ENCODE peak calls at places on chromosomes 4 and X, in five cellular contexts. C is GM23338, D is HCT116, P is OCI-LY7, N is hepatocyte. R is an unnamed sample.

GRCh38 chr4:69823481-69824186 is 36.3 kb downstream of the SULT1E1 start:
- DNase-seq in C (peak), N (peak), P (peak), D (peak), R (peak)

GRCh38 chr4:8835521-8836365 is 35.9 kb downstream of the HMX1 start:
- DNase-seq in D (no peak), P (no peak), C (no peak), N (no peak), R (no peak)

GRCh38 chr4:143417679-143418403 is 81.2 kb downstream of the GAB1 start:
- DNase-seq in N (no peak), D (no peak), C (no peak), P (peak), R (peak)

GRCh38 chr4:182085051-182085480 is 158.1 kb upstream of the TENM3 start:
- DNase-seq in P (no peak), N (no peak), C (peak), D (no peak), R (no peak)

GRCh38 chr4:8222609-8223391 is 23.7 kb downstream of the SH3TC1 start:
- DNase-seq in P (no peak), N (no peak), C (no peak), D (no peak), R (no peak)

GRCh38 chrX:10620121-10620699 is at the start of gene MID1:
- DNase-seq in P (no peak), D (peak), C (peak), N (peak), R (peak)

GRCh38 chr4:110630621-110631402 is 7.9 kb upstream of the PITX2 start:
- DNase-seq in P (no peak), C (peak), D (no peak), N (no peak), R (no peak)

GRCh38 chr4:113355550-113356371 is 306.3 kb downstream of the ANK2 start:
- DNase-seq in N (peak), P (no peak), C (no peak), D (peak), R (peak)

GRCh38 chr4:123786955-123787354 is 390.4 kb downstream of the SPRY1 start:
- DNase-seq in D (no peak), P (no peak), C (no peak), N (peak), R (no peak)

GRCh38 chr4:22090655-22091350 is 142.2 kb upstream of the KCNIP4 start:
- DNase-seq in D (no peak), P (no peak), N (no peak), C (peak), R (peak)

GRCh38 chr4:102715057-102715456 is 45.7 kb downstream of the MANBA start:
- DNase-seq in D (no peak), N (no peak), C (peak), P (no peak), R (no peak)

GRCh38 chr4:121764702-121765367 is at the start of gene SMIM43:
- DNase-seq in N (peak), C (peak), D (no peak), P (no peak), R (no peak)

GRCh38 chrX:139063364-139063763 is 351.8 kb upstream of the FGF13 start:
- DNase-seq in N (no peak), P (no peak), C (no peak), D (no peak), R (no peak)

DNA sequence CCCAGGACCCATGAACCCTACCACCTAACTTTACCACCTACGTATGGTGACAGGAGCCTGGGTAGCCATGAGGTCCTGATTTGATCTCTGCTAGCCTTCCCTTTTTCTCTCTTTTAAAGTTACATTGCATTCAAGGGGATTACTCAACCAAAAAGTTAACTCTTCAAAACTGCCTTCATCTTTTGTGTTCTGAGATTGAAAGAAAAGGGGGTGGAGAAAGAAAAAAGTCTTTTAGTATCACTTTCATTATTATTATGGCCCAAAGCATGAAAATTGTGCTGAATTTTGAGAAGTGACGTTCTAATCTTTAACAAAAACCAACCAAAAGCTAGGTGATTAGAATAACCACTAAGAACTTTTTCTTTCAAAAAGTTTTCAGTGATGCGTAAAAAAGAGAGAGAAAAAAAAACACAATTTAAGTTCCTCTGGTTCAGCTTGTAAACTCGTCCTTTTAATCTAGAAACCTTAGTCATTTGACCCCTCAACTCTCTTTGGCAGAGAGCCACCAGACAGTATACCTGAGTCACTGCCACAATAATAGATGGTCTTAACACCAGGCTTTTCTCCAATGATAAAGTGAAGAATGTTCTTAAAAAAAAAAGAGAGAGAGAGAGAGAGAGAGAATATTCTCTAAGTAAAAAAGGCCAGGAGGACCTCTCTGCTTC is 347.4 kb upstream of the FGF13 start:
- DNase-seq in D (no peak), P (no peak), C (no peak), N (peak), R (no peak)
- TF ChIP-seq EZH2phosphoT487 in D (no peak), P (no peak), C (no peak), N (no peak), R (no peak)

GRCh38 chr4:53321151-53321987 is 44.5 kb downstream of the SCFD2 start:
- DNase-seq in N (no peak), C (peak), P (no peak), D (peak), R (no peak)
- H3K4me3 ChIP-seq in N (no peak), C (no peak), P (no peak), D (peak), R (no peak)

GRCh38 chr4:76376534-76376933 is 44.4 kb downstream of the CCDC158 start:
- DNase-seq in C (no peak), D (no peak), P (no peak), N (peak), R (no peak)
- TF ChIP-seq EZH2phosphoT487 in C (no peak), D (no peak), P (no peak), N (no peak), R (no peak)

GRCh38 chr4:16032382-16032743 is 51.5 kb downstream of the PROM1 start:
- DNase-seq in D (no peak), P (no peak), C (no peak), N (no peak), R (no peak)
- H3K4me3 ChIP-seq in D (no peak), P (no peak), C (no peak), N (no peak), R (no peak)

DNA sequence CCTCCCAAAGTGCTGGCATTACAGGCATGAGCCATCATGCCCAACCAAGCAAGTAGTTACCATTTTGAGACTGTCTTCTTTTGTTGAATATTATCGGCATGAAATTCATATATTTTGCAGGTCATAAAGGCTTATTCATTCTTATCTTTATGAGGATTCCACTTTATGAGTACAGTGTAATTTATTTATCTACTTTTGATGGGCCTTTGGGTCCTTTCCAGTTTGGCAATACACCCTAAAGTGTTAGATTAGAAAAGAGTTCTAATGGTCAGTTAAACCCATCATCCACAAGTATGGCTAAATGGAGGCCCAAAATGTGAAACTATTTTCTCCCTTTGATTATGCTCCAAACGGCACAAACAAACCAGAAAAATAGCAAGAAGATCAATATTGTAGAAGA is 10.9 kb upstream of the ABCG2 start:
- DNase-seq in N (no peak), D (no peak), P (no peak), C (no peak), R (no peak)
- TF ChIP-seq EZH2phosphoT487 in N (no peak), D (no peak), P (no peak), C (no peak), R (no peak)

DNA sequence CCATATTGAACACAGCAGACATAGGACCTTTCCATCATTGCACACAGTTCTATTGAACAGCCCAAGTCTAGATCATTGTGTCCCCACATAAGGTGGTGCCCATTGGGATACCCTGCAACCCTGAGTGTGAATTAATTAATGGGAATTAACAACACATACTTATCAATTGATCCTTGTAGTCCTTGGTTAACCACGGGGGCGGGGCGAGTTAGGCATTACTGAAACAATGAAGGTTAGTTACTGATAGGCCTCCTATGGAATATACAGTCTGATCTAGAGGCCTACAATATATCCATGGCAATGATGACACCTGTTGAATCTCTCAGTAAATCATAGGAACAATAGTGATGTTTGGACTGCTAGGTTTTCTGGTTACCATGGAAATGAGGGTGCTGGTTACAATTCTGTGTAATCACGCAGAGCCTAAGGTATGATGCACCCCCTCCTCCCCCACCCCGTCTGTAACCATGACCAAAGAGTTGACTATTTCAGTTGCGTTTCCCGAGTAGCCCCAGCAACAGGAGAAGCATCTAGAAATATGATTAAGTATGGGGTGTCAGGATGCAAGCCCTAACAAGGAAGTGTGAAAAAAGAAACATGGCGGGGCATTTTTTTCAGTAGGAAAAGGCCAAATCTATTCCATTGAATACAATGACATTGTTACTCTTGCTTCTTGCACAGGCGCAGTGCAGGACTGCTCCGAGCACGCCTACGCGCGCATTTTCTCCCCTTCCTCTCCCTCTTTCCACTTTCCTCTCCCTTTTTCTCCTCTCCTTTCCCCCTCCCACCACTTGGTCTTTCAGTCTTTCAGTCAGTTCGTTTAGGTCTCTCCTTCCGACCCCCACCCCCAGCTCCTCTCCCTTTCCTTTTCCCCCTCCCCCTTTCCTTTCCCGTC is 674 bp upstream of the NONO start:
- DNase-seq in P (no peak), C (peak), N (peak), D (peak), R (no peak)
- H3K4me3 ChIP-seq in P (peak), C (peak), N (no peak), D (peak), R (peak)

GRCh38 chrX:110403839-110404238 is 45.2 kb downstream of the RTL9 start:
- DNase-seq in P (no peak), N (no peak), D (no peak), C (no peak), R (no peak)

GRCh38 chrX:110402855-110403230 is 44.2 kb downstream of the RTL9 start:
- DNase-seq in P (no peak), C (no peak), N (no peak), D (no peak), R (no peak)

GRCh38 chrX:110401142-110401541 is 42.5 kb downstream of the RTL9 start:
- DNase-seq in C (no peak), N (no peak), P (peak), D (no peak), R (peak)

GRCh38 chrX:110403436-110403835 is 44.8 kb downstream of the RTL9 start:
- DNase-seq in C (no peak), N (no peak), D (no peak), P (no peak), R (no peak)

DNA sequence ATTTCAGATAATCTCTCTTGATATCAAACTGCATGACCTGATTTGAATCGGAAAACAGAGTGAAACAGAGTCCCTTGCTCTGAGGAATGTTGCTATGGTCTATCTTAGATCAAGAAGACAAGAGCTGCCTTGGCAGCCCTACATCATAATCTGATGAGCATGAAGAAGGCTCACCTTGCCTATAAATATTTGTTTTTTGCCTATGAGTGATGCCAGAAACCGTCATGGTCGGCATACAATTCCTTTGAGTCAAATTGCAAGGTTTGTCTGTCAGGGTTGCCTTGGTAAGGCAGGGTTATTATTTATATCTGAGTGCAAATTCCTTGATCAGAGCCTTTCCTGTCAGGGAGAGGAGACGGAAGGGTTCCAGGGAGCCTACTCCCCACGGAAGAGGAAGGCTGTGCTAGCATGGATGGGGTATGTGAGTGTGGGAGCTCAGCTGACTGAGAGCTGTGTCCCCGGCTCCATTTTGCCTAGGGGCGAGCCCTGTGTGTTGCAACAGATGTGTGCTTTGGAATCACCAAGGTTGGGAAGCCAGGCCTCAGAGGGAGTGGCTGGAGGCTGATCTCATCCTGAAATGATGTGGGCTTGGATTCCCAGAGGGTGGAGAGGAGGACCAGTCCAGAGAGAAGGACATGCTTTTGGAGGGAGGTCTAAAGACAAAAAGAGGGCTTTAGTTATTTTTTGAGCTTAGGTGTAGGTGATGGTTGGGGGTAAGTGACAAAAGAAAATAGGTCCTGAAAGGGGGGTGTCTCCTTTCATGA is 43.6 kb downstream of the RTL9 start:
- DNase-seq in P (no peak), D (no peak), C (peak), N (peak), R (no peak)
- TF ChIP-seq EZH2phosphoT487 in P (no peak), D (no peak), C (no peak), N (no peak), R (no peak)

GRCh38 chr4:173535932-173536331 is 5.9 kb upstream of the HAND2 start:
- DNase-seq in P (no peak), C (no peak), N (no peak), D (no peak), R (no peak)

GRCh38 chr4:173538148-173538902 is 8.3 kb upstream of the HAND2 start:
- DNase-seq in D (no peak), P (no peak), C (peak), N (no peak), R (peak)

GRCh38 chr4:173538903-173539445 is 8.9 kb upstream of the HAND2 start:
- DNase-seq in N (no peak), D (no peak), C (peak), P (no peak), R (no peak)

GRCh38 chr4:173536808-173537429 is 6.9 kb upstream of the HAND2 start:
- DNase-seq in C (peak), D (peak), N (peak), P (no peak), R (peak)

DNA sequence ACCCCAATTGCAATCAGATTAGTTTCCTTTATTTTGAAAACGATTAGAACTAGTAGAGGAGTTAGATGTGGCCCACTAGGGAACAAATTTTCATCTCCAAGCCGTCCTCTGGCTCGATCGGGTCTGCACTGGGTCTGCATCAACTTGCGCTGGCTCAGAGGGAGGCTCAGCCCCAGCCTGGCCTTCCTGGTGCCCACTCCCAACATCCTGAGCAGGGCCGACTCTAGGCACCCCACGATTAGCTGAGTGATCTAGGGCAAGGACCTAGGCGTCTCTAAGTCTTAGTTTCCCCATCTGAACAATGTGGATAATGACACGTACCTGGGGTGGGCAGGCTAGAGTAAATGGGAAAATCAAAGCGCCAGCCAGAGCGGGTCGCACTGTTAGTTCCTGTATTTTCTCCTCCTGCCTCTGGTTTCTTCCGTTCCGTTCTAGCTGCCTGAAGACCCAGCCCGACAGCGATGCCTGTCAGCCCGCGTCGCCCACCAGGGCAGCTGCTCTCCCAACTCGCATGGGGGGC is 7.7 kb upstream of the HAND2 start:
- DNase-seq in N (no peak), C (peak), P (no peak), D (no peak), R (no peak)
- H3K4me3 ChIP-seq in N (peak), C (peak), P (no peak), D (no peak), R (no peak)

DNA sequence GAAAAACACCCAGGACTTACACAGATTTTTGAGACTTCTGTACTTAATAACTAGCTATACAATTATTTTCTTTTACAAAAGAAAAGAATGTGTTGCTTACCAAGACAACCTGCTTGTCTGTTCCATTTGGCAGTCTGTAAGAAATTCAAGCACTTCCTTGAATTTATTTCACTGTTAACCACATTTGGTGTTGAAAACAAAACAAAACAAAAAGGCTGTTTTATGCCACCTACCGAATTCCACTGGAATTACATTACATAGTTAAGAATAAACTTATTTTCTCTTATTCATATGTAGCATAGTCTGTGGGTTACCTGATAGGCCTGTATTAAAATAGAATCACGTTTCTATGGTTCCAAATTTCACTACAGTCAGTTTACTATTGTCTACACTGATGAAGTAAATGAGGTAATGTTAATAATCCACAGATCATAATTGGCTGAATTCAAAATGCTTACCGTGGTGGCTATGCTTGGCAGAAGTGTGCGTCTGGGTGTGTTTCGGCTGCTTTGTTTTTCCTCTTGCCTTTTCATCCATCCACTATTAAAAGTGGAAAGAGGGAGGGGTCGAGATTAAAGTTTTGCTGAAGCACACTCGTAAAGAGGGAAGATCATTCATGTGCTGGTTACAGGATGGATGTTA is at the start of gene TLR1:
- DNase-seq in N (peak), D (peak), C (peak), P (peak), R (peak)
- TF ChIP-seq EZH2phosphoT487 in N (no peak), D (no peak), C (no peak), P (no peak), R (no peak)

DNA sequence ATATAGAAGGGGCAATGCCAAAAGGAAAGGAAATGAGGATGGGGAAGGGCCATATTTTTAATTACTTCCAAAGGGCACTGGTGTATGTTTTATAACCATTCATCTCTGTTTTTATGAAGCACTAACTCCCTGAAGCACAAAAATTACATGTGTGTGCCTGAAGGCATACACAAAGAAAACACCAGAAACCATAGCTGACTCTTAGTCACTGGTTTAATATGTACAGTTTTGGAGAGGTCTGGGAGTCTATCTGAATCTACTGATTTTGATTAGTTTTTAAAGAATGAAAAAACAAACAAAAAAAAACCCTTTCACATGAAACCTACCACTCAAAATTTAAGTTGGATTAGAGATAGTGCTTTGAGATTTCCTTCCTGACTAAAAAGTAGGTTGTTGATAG is 438.7 kb downstream of the RPA4 start:
- DNase-seq in D (no peak), P (no peak), N (no peak), C (no peak), R (no peak)
- H3K4me3 ChIP-seq in D (no peak), P (no peak), N (no peak), C (no peak), R (no peak)